ENCODE peak calls at places on chromosomes 1 and 21, in four cellular contexts. F is kidney epithelial cell, E is brain microvascular endothelial cell, N is body of pancreas. P is an unnamed sample. For H3K27me3, the result is how much of the 10 kb centered on the place peaks cover.

GRCh38 chr1:238653693-238654321 is 732.6 kb upstream of the CHRM3 start:
- DNase-seq in F (no peak), E (peak), N (no peak), P (no peak)

GRCh38 chr1:192878249-192878648 is 69.4 kb downstream of the RGS2 start:
- DNase-seq in F (no peak), E (peak), N (peak), P (no peak)

GRCh38 chr21:40706806-40707205 is 140.2 kb downstream of the DSCAM start:
- DNase-seq in F (no peak), E (no peak), N (no peak), P (no peak)

GRCh38 chr1:223319913-223320600 is 43.9 kb downstream of the SUSD4 start:
- DNase-seq in F (no peak), E (no peak), N (no peak), P (no peak)

GRCh38 chr1:17080085-17080759 is 26.4 kb upstream of the SDHB start:
- DNase-seq in F (no peak), E (no peak), N (no peak), P (no peak)

GRCh38 chr1:178450871-178451270 is 45.9 kb downstream of the CLEC20A start:
- DNase-seq in F (no peak), E (no peak), N (no peak), P (no peak)

GRCh38 chr1:84883286-84883685 is 9.7 kb downstream of the LPAR3 start:
- DNase-seq in F (no peak), E (no peak), N (no peak), P (no peak)

GRCh38 chr1:230401763-230402294 is 24.3 kb downstream of the PGBD5 start:
- DNase-seq in F (no peak), E (no peak), N (peak), P (no peak)

GRCh38 chr21:44395260-44395659 is 41.8 kb downstream of the TRPM2 start:
- DNase-seq in F (no peak), E (no peak), N (no peak), P (no peak)

GRCh38 chr1:151157067-151157531 is 650 bp downstream of the TNFAIP8L2 start:
- DNase-seq in F (no peak), E (no peak), N (no peak), P (no peak)

GRCh38 chr1:153310526-153310925 is 2.2 kb downstream of the PGLYRP3 start:
- DNase-seq in F (no peak), E (no peak), N (no peak), P (no peak)

GRCh38 chr1:31701137-31701736 is 2.6 kb downstream of the COL16A1 start:
- DNase-seq in F (peak), E (peak), N (peak), P (peak)

GRCh38 chr1:69919129-69919921 is 286.1 kb downstream of the LRRC40 start:
- DNase-seq in F (no peak), E (no peak), N (no peak), P (no peak)

GRCh38 chr21:34836933-34837505 is 168.2 kb downstream of the CLIC6 start:
- DNase-seq in F (no peak), E (no peak), N (no peak), P (no peak)

GRCh38 chr21:34604556-34604955 is 10.4 kb downstream of the RCAN1 start:
- DNase-seq in F (no peak), E (no peak), N (no peak), P (no peak)

GRCh38 chr1:26289158-26290059 is 9.5 kb downstream of the SH3BGRL3 start:
- DNase-seq in F (no peak), E (no peak), N (no peak), P (peak)

GRCh38 chr21:46498335-46499050 is 39.8 kb downstream of the DIP2A start:
- DNase-seq in F (no peak), E (peak), N (no peak), P (no peak)

GRCh38 chr1:157045251-157046218 is at the start of gene ARHGEF11:
- DNase-seq in F (peak), E (peak), N (peak), P (peak)

GRCh38 chr1:245788269-245788668 is 633.5 kb downstream of the KIF26B start:
- DNase-seq in F (peak), E (peak), N (no peak), P (no peak)

GRCh38 chr1:192559115-192560006 is 16.2 kb upstream of the RGS1 start:
- DNase-seq in F (peak), E (peak), N (no peak), P (no peak)

GRCh38 chr1:89790592-89790991 is 30.2 kb upstream of the LRRC8D start:
- DNase-seq in F (no peak), E (no peak), N (no peak), P (no peak)

GRCh38 chr1:37846634-37847339 is 12.6 kb downstream of the MTF1 start:
- DNase-seq in F (no peak), E (no peak), N (no peak), P (no peak)

GRCh38 chr21:34688145-34688544 is 19.4 kb downstream of the CLIC6 start:
- DNase-seq in F (no peak), E (peak), N (no peak), P (no peak)

GRCh38 chr1:198443374-198444233 is 96.9 kb downstream of the ATP6V1G3 start:
- DNase-seq in F (peak), E (peak), N (no peak), P (no peak)

GRCh38 chr21:44972821-44973220 is 33.0 kb downstream of the SLX9 start:
- DNase-seq in F (no peak), E (no peak), N (no peak), P (no peak)

GRCh38 chr21:41600556-41600955 is 92.6 kb upstream of the TMPRSS2 start:
- DNase-seq in F (no peak), E (no peak), N (no peak), P (no peak)

GRCh38 chr1:47776554-47777156 is 220.5 kb downstream of the TRABD2B start:
- DNase-seq in F (no peak), E (no peak), N (no peak), P (no peak)

GRCh38 chr21:25639922-25640670 is 1.0 kb downstream of the JAM2 start:
- DNase-seq in F (no peak), E (no peak), N (peak), P (no peak)

GRCh38 chr1:202835548-202836072 is 24.9 kb downstream of the PCAT6 start:
- DNase-seq in F (no peak), E (no peak), N (no peak), P (no peak)

GRCh38 chr1:154328318-154329151 is 3.2 kb downstream of the ATP8B2 start:
- DNase-seq in F (no peak), E (peak), N (peak), P (peak)

GRCh38 chr1:121445677-121446076 is 260.9 kb downstream of the SRGAP2C start:
- DNase-seq in F (no peak), E (no peak), N (no peak), P (no peak)

GRCh38 chr21:44304846-44305245 is 5.0 kb downstream of the PFKL start:
- DNase-seq in F (no peak), E (peak), N (peak), P (no peak)

GRCh38 chr21:39637197-39637970 is 24.6 kb downstream of the B3GALT5 start:
- DNase-seq in F (no peak), E (no peak), N (peak), P (no peak)

GRCh38 chr1:234541281-234541975 is 62.4 kb upstream of the TARBP1 start:
- DNase-seq in F (peak), E (no peak), N (no peak), P (no peak)

GRCh38 chr1:15938628-15939161 is 37.2 kb downstream of the ZBTB17 start:
- DNase-seq in F (no peak), E (no peak), N (no peak), P (no peak)

DNA sequence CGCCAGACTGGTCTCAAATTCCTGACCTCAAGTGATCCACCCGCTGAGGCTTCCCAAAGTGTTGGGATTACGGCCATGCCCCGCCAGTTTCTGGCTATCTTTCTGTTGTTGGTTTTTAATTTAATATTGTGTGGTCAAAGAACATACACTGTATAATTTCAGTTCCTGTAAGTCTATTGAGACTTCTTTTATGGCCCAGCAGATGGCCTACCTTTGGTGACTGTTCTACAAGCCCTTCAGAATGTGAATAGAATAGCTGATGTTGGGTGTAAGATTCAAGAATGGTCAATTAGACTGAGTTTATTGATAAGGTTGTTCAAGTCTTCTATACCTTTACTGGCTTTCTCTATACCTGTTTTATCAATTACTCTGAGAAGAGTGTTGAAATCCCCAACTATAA is 10.7 kb downstream of the HES2 start:
- DNase-seq in F (no peak), E (no peak), N (no peak), P (no peak)
- H3K27me3 ChIP-seq in F (under half), E (under half), N (under half), P (under half)

GRCh38 chr1:211257831-211258225 is 1.3 kb upstream of the RCOR3 start:
- DNase-seq in F (no peak), E (no peak), N (no peak), P (no peak)

GRCh38 chr1:211259596-211260126 is 495 bp downstream of the RCOR3 start:
- DNase-seq in F (no peak), E (no peak), N (peak), P (peak)

GRCh38 chr1:211258756-211259595 is at the start of gene RCOR3:
- DNase-seq in F (no peak), E (peak), N (peak), P (peak)

GRCh38 chr1:211260161-211261107 is 1.3 kb downstream of the RCOR3 start:
- DNase-seq in F (no peak), E (peak), N (peak), P (peak)

GRCh38 chr1:211258310-211258755 is 833 bp upstream of the RCOR3 start:
- DNase-seq in F (peak), E (peak), N (peak), P (peak)
- TF ChIP-seq CTCF in F (no peak), E (peak), N (no peak), P (no peak)

GRCh38 chr1:29233693-29234092 is 2.6 kb upstream of the PTPRU start:
- DNase-seq in F (no peak), E (no peak), N (no peak), P (no peak)
- H3K27me3 ChIP-seq in F (under half), E (under half), N (under half), P (under half)

DNA sequence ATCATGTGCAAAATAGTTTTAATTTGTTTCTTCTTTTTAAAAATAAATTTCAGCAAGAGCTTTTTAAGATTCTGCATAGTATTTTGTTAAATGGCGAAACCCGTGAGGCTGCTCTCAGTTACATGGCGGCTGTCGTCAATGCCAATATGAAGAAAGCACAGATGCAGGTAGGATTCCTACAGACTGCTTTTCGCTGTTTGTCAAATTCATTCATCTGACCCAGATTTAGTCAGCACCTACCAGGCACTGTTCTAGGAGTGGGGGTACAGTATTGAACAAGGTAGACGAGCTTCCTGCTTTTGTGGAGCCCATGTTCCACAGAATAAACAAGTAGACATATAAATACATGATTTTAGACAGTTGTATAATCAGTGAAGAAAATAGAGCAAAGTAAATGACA is 78.1 kb upstream of the KIF1B start:
- DNase-seq in F (no peak), E (no peak), N (no peak), P (no peak)
- TF ChIP-seq CTCF in F (no peak), E (no peak), N (no peak), P (no peak)

GRCh38 chr1:219476116-219476515 is 136.8 kb downstream of the ZC3H11B start:
- DNase-seq in F (no peak), E (no peak), N (no peak), P (no peak)

GRCh38 chr1:219476716-219477115 is 136.2 kb downstream of the ZC3H11B start:
- DNase-seq in F (no peak), E (no peak), N (no peak), P (no peak)

GRCh38 chr1:219477861-219478260 is 135.0 kb downstream of the ZC3H11B start:
- DNase-seq in F (no peak), E (no peak), N (no peak), P (no peak)

GRCh38 chr1:219467524-219467923 is 145.4 kb downstream of the ZC3H11B start:
- DNase-seq in F (no peak), E (no peak), N (no peak), P (no peak)

GRCh38 chr1:219472596-219472995 is 140.3 kb downstream of the ZC3H11B start:
- DNase-seq in F (no peak), E (no peak), N (no peak), P (no peak)
- H3K27me3 ChIP-seq in F (under half), E (under half), N (under half), P (under half)

GRCh38 chr1:212608956-212609700 is 567 bp downstream of the ATF3 start:
- DNase-seq in F (no peak), E (no peak), N (peak), P (peak)
- TF ChIP-seq CTCF in F (peak), E (peak), N (peak), P (peak)

GRCh38 chr1:39689214-39689613 is 2.0 kb downstream of the HPCAL4 start:
- DNase-seq in F (no peak), E (no peak), N (no peak), P (no peak)
- H3K27me3 ChIP-seq in F (half or more), E (half or more), N (under half), P (under half)

DNA sequence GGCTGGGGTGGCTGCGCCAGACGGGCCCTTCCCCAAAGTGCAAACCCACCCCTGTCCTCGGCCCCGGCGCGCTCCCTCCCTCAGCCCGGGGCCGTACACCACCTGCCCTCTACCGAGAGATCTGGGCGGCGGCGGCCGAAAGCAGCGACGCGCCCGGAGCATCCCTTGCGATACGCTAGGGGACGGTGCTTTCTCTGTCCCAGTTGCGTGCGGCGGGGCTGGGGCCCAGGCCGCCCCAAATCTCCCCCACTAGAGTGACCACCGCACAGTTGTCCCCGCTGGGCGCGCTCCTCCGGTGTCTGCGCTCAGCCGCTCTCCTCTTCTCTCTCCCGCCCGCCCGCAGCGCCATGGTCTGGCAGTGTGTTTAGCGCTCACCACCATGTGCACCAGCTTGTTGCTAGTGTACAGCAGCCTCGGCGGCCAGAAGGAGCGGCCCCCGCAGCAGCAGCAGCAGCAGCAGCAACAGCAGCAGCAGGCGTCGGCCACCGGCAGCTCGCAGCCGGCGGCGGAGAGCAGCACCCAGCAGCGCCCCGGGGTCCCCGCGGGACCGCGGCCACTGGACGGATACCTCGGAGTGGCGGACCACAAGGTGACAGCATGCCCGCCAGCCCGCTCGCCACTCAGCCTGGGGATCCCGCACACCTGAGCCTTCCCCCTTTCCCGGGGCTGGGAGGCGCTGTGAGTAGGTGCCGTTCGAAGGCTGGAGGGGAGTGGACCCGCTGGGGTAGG is 1.0 kb downstream of the ST6GALNAC5 start:
- DNase-seq in F (no peak), E (peak), N (peak), P (peak)
- TF ChIP-seq CTCF in F (peak), E (peak), N (no peak), P (no peak)

GRCh38 chr1:161227196-161227871 is 1.5 kb downstream of the TOMM40L start:
- DNase-seq in F (no peak), E (peak), N (peak), P (peak)
- H3K27me3 ChIP-seq in F (under half), E (under half), N (under half), P (under half)

DNA sequence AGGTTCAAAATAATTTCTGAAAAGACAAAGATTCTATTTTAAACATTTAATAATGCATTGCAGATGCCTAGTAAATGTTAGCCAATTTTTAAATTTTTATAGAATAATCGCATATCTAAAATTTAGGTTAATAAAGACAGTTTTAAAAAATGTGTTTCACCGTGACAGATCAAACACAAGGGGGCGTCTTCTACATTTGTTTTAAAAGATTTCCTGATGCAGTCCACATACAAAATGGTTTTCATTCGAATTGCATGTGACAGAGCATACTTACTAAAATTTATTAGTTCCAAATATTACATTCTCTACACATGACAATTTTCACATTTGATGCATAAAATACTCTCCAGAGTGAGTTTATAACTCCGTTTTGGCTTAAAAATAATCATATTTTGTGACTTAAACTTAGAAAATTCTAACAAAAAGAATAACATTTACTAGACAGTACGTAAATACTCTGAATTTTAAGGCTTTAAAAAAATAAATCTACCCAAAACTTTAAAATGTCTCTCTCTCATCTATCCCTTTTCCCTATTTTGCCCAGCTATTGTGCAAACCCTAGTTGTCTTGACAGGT is 75.5 kb downstream of the ADAMTS1 start:
- DNase-seq in F (no peak), E (peak), N (no peak), P (no peak)
- TF ChIP-seq CTCF in F (peak), E (peak), N (peak), P (peak)

P was measured in right lobe of liver.